ENCODE peak calls at places on chromosomes 16 and 17, in four cellular contexts. One of them, this sample, is unnamed.
A peak's percentile ranks its signal among the peaks of the same experiment; 100 is the strongest.

GRCh38 chr17:58756246-58757161 is 850 bp downstream of the PPM1E start:
- DNase-seq in stomach: no peak
- DNase-seq in psoas muscle: no peak
- DNase-seq in OCI-LY7: peak; percentile 38
- DNase-seq in this sample: no peak

GRCh38 chr16:3513892-3514600 is 13.2 kb downstream of the CLUAP1 start:
- DNase-seq in stomach: no peak
- DNase-seq in psoas muscle: no peak
- DNase-seq in OCI-LY7: no peak
- DNase-seq in this sample: no peak

GRCh38 chr16:84986102-84986501 is 25.2 kb downstream of the ZDHHC7 start:
- DNase-seq in stomach: peak; percentile 45
- DNase-seq in psoas muscle: peak; percentile 53
- DNase-seq in OCI-LY7: no peak
- DNase-seq in this sample: no peak

GRCh38 chr16:13014516-13014915 is 113.1 kb downstream of the SHISA9 start:
- DNase-seq in stomach: no peak
- DNase-seq in psoas muscle: no peak
- DNase-seq in OCI-LY7: no peak
- DNase-seq in this sample: no peak

GRCh38 chr16:71726491-71727319 is 2.2 kb upstream of the PHLPP2 start:
- DNase-seq in stomach: no peak
- DNase-seq in psoas muscle: no peak
- DNase-seq in OCI-LY7: peak; percentile 58
- DNase-seq in this sample: no peak

GRCh38 chr17:64974750-64975317 is 55.6 kb upstream of the LRRC37A3 start:
- DNase-seq in stomach: no peak
- DNase-seq in psoas muscle: no peak
- DNase-seq in OCI-LY7: no peak
- DNase-seq in this sample: no peak

GRCh38 chr16:27314161-27314723 is 468 bp downstream of the IL4R start:
- DNase-seq in stomach: peak; percentile 57
- DNase-seq in psoas muscle: peak; percentile 66
- DNase-seq in OCI-LY7: no peak
- DNase-seq in this sample: peak; percentile 51

GRCh38 chr17:72891627-72892026 is 200.9 kb downstream of the SLC39A11 start:
- DNase-seq in stomach: no peak
- DNase-seq in psoas muscle: no peak
- DNase-seq in OCI-LY7: no peak
- DNase-seq in this sample: no peak

GRCh38 chr16:69917739-69918138 is 33.4 kb upstream of the CLEC18A start:
- DNase-seq in stomach: no peak
- DNase-seq in psoas muscle: peak; percentile 78
- DNase-seq in OCI-LY7: no peak
- DNase-seq in this sample: no peak

GRCh38 chr17:3025421-3026124 is 37.8 kb downstream of the OR1D5 start:
- DNase-seq in stomach: no peak
- DNase-seq in psoas muscle: peak; percentile 23
- DNase-seq in OCI-LY7: no peak
- DNase-seq in this sample: no peak

GRCh38 chr17:14947671-14948070 is 317.5 kb downstream of the PMP22 start:
- DNase-seq in stomach: no peak
- DNase-seq in psoas muscle: no peak
- DNase-seq in OCI-LY7: no peak
- DNase-seq in this sample: no peak

GRCh38 chr17:35713069-35713728 is 18.2 kb upstream of the RASL10B start:
- DNase-seq in stomach: no peak
- DNase-seq in psoas muscle: no peak
- DNase-seq in OCI-LY7: no peak
- DNase-seq in this sample: no peak

GRCh38 chr16:10597184-10597583 is 16.8 kb upstream of the EMP2 start:
- DNase-seq in stomach: no peak
- DNase-seq in psoas muscle: no peak
- DNase-seq in OCI-LY7: peak; percentile 17
- DNase-seq in this sample: no peak

GRCh38 chr17:71412803-71413202 is 708.0 kb upstream of the SOX9 start:
- DNase-seq in stomach: no peak
- DNase-seq in psoas muscle: no peak
- DNase-seq in OCI-LY7: peak; percentile 84
- DNase-seq in this sample: no peak

GRCh38 chr17:6670571-6670970 is 19.0 kb downstream of the C17orf100 start:
- DNase-seq in stomach: no peak
- DNase-seq in psoas muscle: no peak
- DNase-seq in OCI-LY7: no peak
- DNase-seq in this sample: no peak

GRCh38 chr17:79965806-79966205 is 69.9 kb downstream of the TBC1D16 start:
- DNase-seq in stomach: peak; percentile 55
- DNase-seq in psoas muscle: no peak
- DNase-seq in OCI-LY7: no peak
- DNase-seq in this sample: no peak

GRCh38 chr16:48524348-48525200 is 85.4 kb downstream of the N4BP1 start:
- DNase-seq in stomach: no peak
- DNase-seq in psoas muscle: no peak
- DNase-seq in OCI-LY7: no peak
- DNase-seq in this sample: no peak

GRCh38 chr17:11490171-11490760 is 108.0 kb upstream of the DNAH9 start:
- DNase-seq in stomach: no peak
- DNase-seq in psoas muscle: no peak
- DNase-seq in OCI-LY7: no peak
- DNase-seq in this sample: no peak

GRCh38 chr17:3719265-3719664 is 4.4 kb upstream of the HASPIN start:
- DNase-seq in stomach: no peak
- DNase-seq in psoas muscle: no peak
- DNase-seq in OCI-LY7: no peak
- DNase-seq in this sample: no peak

GRCh38 chr17:79789943-79790804 is 6.7 kb downstream of the CBX8 start:
- DNase-seq in stomach: no peak
- DNase-seq in psoas muscle: peak; percentile 72
- DNase-seq in OCI-LY7: peak; percentile 70
- DNase-seq in this sample: no peak

GRCh38 chr16:28029387-28030002 is 34.0 kb downstream of the GSG1L start:
- DNase-seq in stomach: no peak
- DNase-seq in psoas muscle: no peak
- DNase-seq in OCI-LY7: no peak
- DNase-seq in this sample: no peak

GRCh38 chr16:1003551-1004347 is 22.2 kb downstream of the SOX8 start:
- DNase-seq in stomach: no peak
- DNase-seq in psoas muscle: no peak
- DNase-seq in OCI-LY7: no peak
- DNase-seq in this sample: no peak

GRCh38 chr17:67974186-67974585 is 22.1 kb downstream of the C17orf58 start:
- DNase-seq in stomach: no peak
- DNase-seq in psoas muscle: no peak
- DNase-seq in OCI-LY7: no peak
- DNase-seq in this sample: no peak

GRCh38 chr17:47276868-47277267 is 23.2 kb downstream of the ITGB3 start:
- DNase-seq in stomach: peak; percentile 64
- DNase-seq in psoas muscle: peak; percentile 79
- DNase-seq in OCI-LY7: no peak
- DNase-seq in this sample: peak; percentile 52

GRCh38 chr16:89855301-89855945 is 18.0 kb upstream of the TCF25 start:
- DNase-seq in stomach: no peak
- DNase-seq in psoas muscle: no peak
- DNase-seq in OCI-LY7: no peak
- DNase-seq in this sample: no peak

GRCh38 chr17:15440347-15440746 is 27.1 kb downstream of the CDRT4 start:
- DNase-seq in stomach: no peak
- DNase-seq in psoas muscle: no peak
- DNase-seq in OCI-LY7: no peak
- DNase-seq in this sample: no peak

GRCh38 chr16:2280461-2280860 is 12.5 kb upstream of the RNPS1 start:
- DNase-seq in stomach: no peak
- DNase-seq in psoas muscle: no peak
- DNase-seq in OCI-LY7: no peak
- DNase-seq in this sample: no peak

GRCh38 chr16:230949-231348 is 1.7 kb upstream of the LUC7L start:
- DNase-seq in stomach: no peak
- DNase-seq in psoas muscle: no peak
- DNase-seq in OCI-LY7: no peak
- DNase-seq in this sample: no peak

GRCh38 chr16:7745321-7745720 is 412.7 kb downstream of the RBFOX1 start:
- DNase-seq in stomach: no peak
- DNase-seq in psoas muscle: no peak
- DNase-seq in OCI-LY7: no peak
- DNase-seq in this sample: no peak

DNA sequence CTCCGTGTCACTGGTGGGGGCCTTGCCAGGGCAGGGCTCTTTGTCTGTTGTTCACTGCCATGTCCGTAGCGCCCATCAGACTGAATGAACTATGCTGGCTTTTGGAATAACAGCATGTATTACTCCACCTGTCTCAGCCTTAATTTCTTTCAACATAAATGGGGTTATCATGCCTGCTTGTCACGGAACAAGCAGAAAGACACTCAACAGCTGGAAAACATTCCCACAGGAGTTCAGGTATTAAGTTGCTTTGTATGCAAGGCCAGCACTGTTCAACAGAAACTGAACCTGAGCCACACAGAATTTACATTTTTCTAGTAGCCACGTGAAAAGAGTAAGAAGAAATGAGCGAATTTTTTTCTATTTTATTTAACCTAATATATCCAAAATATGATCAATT is 13.1 kb downstream of the PPL start:
- DNase-seq in stomach: no peak
- DNase-seq in psoas muscle: no peak
- DNase-seq in OCI-LY7: no peak
- DNase-seq in this sample: no peak
- H3K36me3 ChIP-seq in stomach: no peaks in the 10 kb centered on the region
- H3K36me3 ChIP-seq in psoas muscle: no peaks in the 10 kb centered on the region
- H3K36me3 ChIP-seq in OCI-LY7: no peaks in the 10 kb centered on the region
- H3K36me3 ChIP-seq in this sample: no peaks in the 10 kb centered on the region

DNA sequence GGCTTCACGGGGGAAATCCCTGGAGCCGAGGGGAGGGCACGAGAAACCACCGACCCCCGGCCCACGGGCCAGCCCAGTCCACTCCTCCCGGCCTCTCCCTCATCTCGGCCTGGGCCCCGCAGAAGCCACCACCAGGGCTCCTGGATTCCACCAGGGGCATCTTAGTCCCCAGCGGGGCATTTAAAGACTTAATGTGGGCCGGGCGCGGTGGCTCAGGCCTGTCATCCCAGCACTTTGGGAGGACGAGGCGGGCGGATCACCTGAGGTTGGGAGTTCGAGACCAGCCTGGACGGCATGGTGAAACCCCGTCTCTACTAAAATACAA is 24.1 kb upstream of the ABR start:
- DNase-seq in stomach: no peak
- DNase-seq in psoas muscle: no peak
- DNase-seq in OCI-LY7: no peak
- DNase-seq in this sample: no peak
- TF ChIP-seq CTCF in stomach: no peak
- TF ChIP-seq CTCF in psoas muscle: no peak
- TF ChIP-seq CTCF in OCI-LY7: no peak
- TF ChIP-seq CTCF in this sample: no peak

GRCh38 chr17:74444406-74444805 is 12.5 kb downstream of the GPRC5C start:
- DNase-seq in stomach: peak; percentile 89
- DNase-seq in psoas muscle: peak; percentile 89
- DNase-seq in OCI-LY7: no peak
- DNase-seq in this sample: no peak
- H3K27ac ChIP-seq in stomach: peak overlapping the region; percentile 82
- H3K27ac ChIP-seq in psoas muscle: peak overlapping the region; percentile 92
- H3K27ac ChIP-seq in OCI-LY7: no peak overlapping the region
- H3K27ac ChIP-seq in this sample: peak overlapping the region; percentile 82

GRCh38 chr17:50102164-50102991 is 7.2 kb downstream of the PDK2 start:
- DNase-seq in stomach: peak; percentile 90
- DNase-seq in psoas muscle: peak; percentile 92
- DNase-seq in OCI-LY7: no peak
- DNase-seq in this sample: peak; percentile 79

GRCh38 chr17:50100921-50101345 is 5.8 kb downstream of the PDK2 start:
- DNase-seq in stomach: no peak
- DNase-seq in psoas muscle: no peak
- DNase-seq in OCI-LY7: no peak
- DNase-seq in this sample: no peak

GRCh38 chr17:50100480-50100883 is 5.3 kb downstream of the PDK2 start:
- DNase-seq in stomach: no peak
- DNase-seq in psoas muscle: no peak
- DNase-seq in OCI-LY7: no peak
- DNase-seq in this sample: no peak

GRCh38 chr17:50103252-50103651 is 8.1 kb downstream of the PDK2 start:
- DNase-seq in stomach: no peak
- DNase-seq in psoas muscle: no peak
- DNase-seq in OCI-LY7: no peak
- DNase-seq in this sample: no peak

DNA sequence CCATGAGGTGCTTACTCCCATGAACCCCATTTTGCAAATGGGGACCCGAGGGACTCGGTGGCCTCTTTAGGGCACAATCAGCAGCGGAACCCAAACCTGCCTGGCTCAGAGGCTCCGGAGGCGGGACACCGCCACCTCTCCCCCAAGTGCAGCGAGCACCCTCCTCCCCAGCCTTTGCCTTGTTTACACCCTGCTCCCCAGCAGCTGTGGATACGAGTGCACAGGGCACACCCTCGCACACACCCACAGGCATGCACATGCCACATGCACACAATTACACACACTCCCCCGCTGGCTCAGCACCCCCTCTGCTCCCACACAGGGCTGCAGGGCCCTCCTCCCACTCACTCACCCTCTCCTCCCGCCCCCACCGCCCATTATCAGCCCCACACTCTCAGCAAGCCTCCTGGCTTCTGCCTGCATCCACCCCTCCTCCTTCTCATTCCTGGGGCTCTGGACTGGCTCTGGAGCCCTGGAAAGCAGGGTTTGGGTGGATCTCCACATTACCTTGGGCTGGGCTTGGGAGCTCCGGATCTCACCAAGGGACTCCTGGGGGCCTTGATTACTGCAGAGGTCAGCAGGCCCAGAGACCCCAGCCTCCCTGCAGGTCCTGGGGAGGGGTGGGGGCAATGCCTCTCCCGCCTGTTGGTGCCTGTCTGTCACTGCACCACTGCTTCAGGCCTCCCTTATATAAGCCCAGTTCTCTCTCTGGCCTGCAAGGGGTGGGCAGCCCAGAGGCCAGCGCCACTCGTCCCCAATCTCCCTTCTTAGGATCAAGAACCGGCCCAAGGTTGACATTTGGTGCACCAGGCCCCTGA is 6.4 kb downstream of the PDK2 start:
- DNase-seq in stomach: peak; percentile 73
- DNase-seq in psoas muscle: peak; percentile 65
- DNase-seq in OCI-LY7: no peak
- DNase-seq in this sample: no peak
- H3K36me3 ChIP-seq in stomach: peaks cover 61% of the 10 kb centered on the region
- H3K36me3 ChIP-seq in psoas muscle: peaks cover 45% of the 10 kb centered on the region
- H3K36me3 ChIP-seq in OCI-LY7: no peaks in the 10 kb centered on the region
- H3K36me3 ChIP-seq in this sample: peaks cover 4% of the 10 kb centered on the region

GRCh38 chr17:78205124-78205775 is 8.8 kb upstream of the BIRC5 start:
- DNase-seq in stomach: no peak
- DNase-seq in psoas muscle: no peak
- DNase-seq in OCI-LY7: no peak
- DNase-seq in this sample: no peak

GRCh38 chr17:78202666-78203065 is 11.4 kb upstream of the BIRC5 start:
- DNase-seq in stomach: no peak
- DNase-seq in psoas muscle: no peak
- DNase-seq in OCI-LY7: no peak
- DNase-seq in this sample: no peak

GRCh38 chr17:78208486-78208885 is 5.6 kb upstream of the BIRC5 start:
- DNase-seq in stomach: no peak
- DNase-seq in psoas muscle: no peak
- DNase-seq in OCI-LY7: no peak
- DNase-seq in this sample: no peak

GRCh38 chr17:78204387-78205123 is 9.5 kb upstream of the BIRC5 start:
- DNase-seq in stomach: no peak
- DNase-seq in psoas muscle: no peak
- DNase-seq in OCI-LY7: no peak
- DNase-seq in this sample: no peak

GRCh38 chr17:78206298-78206697 is 7.8 kb upstream of the BIRC5 start:
- DNase-seq in stomach: no peak
- DNase-seq in psoas muscle: no peak
- DNase-seq in OCI-LY7: no peak
- DNase-seq in this sample: no peak
- TF ChIP-seq CTCF in stomach: no peak
- TF ChIP-seq CTCF in psoas muscle: no peak
- TF ChIP-seq CTCF in OCI-LY7: peak; percentile 64
- TF ChIP-seq CTCF in this sample: no peak